ENCODE peak calls at places on chromosomes 2 and 18, in four cellular contexts. One of them, this sample, is unnamed.

GRCh38 chr2:143264851-143265250 is 135.6 kb downstream of the ARHGAP15 start:
- DNase-seq in mammary epithelial cell: no peak
- DNase-seq in GM12878: no peak
- DNase-seq in fibroblast of lung: peak
- DNase-seq in this sample: no peak

GRCh38 chr2:201507725-201508124 is 56.2 kb downstream of the STRADB start:
- DNase-seq in GM12878: no peak
- DNase-seq in mammary epithelial cell: no peak
- DNase-seq in fibroblast of lung: no peak
- DNase-seq in this sample: no peak

GRCh38 chr2:30358822-30359221 is 88.2 kb upstream of the LCLAT1 start:
- DNase-seq in GM12878: no peak
- DNase-seq in mammary epithelial cell: no peak
- DNase-seq in fibroblast of lung: no peak
- DNase-seq in this sample: no peak

GRCh38 chr2:25014631-25015030 is 27.2 kb upstream of the EFR3B start:
- DNase-seq in fibroblast of lung: no peak
- DNase-seq in GM12878: no peak
- DNase-seq in mammary epithelial cell: no peak
- DNase-seq in this sample: no peak

GRCh38 chr2:72143441-72144356 is 4.0 kb downstream of the CYP26B1 start:
- DNase-seq in GM12878: no peak
- DNase-seq in mammary epithelial cell: no peak
- DNase-seq in fibroblast of lung: no peak
- DNase-seq in this sample: no peak

GRCh38 chr2:197628043-197628500 is 47.3 kb downstream of the RFTN2 start:
- DNase-seq in GM12878: peak
- DNase-seq in fibroblast of lung: peak
- DNase-seq in mammary epithelial cell: peak
- DNase-seq in this sample: no peak

GRCh38 chr18:35267161-35267651 is 22.8 kb downstream of the ZSCAN30 start:
- DNase-seq in GM12878: no peak
- DNase-seq in fibroblast of lung: peak
- DNase-seq in mammary epithelial cell: no peak
- DNase-seq in this sample: no peak

GRCh38 chr2:138475394-138475793 is 26.2 kb upstream of the SPOPL start:
- DNase-seq in mammary epithelial cell: no peak
- DNase-seq in fibroblast of lung: no peak
- DNase-seq in GM12878: peak
- DNase-seq in this sample: no peak

GRCh38 chr18:45619062-45619825 is 4.0 kb downstream of the SLC14A2 start:
- DNase-seq in mammary epithelial cell: no peak
- DNase-seq in GM12878: no peak
- DNase-seq in fibroblast of lung: no peak
- DNase-seq in this sample: no peak

GRCh38 chr18:75072672-75073371 is 136.1 kb downstream of the PTGR3 start:
- DNase-seq in fibroblast of lung: no peak
- DNase-seq in GM12878: no peak
- DNase-seq in mammary epithelial cell: no peak
- DNase-seq in this sample: no peak

GRCh38 chr2:120625865-120626560 is 109.7 kb upstream of the GLI2 start:
- DNase-seq in GM12878: no peak
- DNase-seq in mammary epithelial cell: peak
- DNase-seq in fibroblast of lung: no peak
- DNase-seq in this sample: no peak

GRCh38 chr18:71027531-71027930 is 738.7 kb downstream of the SOCS6 start:
- DNase-seq in GM12878: no peak
- DNase-seq in mammary epithelial cell: no peak
- DNase-seq in fibroblast of lung: no peak
- DNase-seq in this sample: no peak
- TF ChIP-seq EZH2 in GM12878: no peak
- TF ChIP-seq EZH2 in mammary epithelial cell: no peak
- TF ChIP-seq EZH2 in fibroblast of lung: no peak
- TF ChIP-seq EZH2 in this sample: no peak

GRCh38 chr2:104847821-104848160 is 6.1 kb upstream of the POU3F3 start:
- DNase-seq in GM12878: no peak
- DNase-seq in fibroblast of lung: no peak
- DNase-seq in mammary epithelial cell: no peak
- DNase-seq in this sample: no peak

GRCh38 chr2:104844813-104845551 is 8.9 kb upstream of the POU3F3 start:
- DNase-seq in mammary epithelial cell: no peak
- DNase-seq in fibroblast of lung: peak
- DNase-seq in GM12878: no peak
- DNase-seq in this sample: no peak

GRCh38 chr2:104846182-104846954 is 7.5 kb upstream of the POU3F3 start:
- DNase-seq in fibroblast of lung: peak
- DNase-seq in mammary epithelial cell: no peak
- DNase-seq in GM12878: no peak
- DNase-seq in this sample: no peak

GRCh38 chr2:104846955-104847820 is 6.7 kb upstream of the POU3F3 start:
- DNase-seq in fibroblast of lung: peak
- DNase-seq in GM12878: no peak
- DNase-seq in mammary epithelial cell: no peak
- DNase-seq in this sample: no peak

DNA sequence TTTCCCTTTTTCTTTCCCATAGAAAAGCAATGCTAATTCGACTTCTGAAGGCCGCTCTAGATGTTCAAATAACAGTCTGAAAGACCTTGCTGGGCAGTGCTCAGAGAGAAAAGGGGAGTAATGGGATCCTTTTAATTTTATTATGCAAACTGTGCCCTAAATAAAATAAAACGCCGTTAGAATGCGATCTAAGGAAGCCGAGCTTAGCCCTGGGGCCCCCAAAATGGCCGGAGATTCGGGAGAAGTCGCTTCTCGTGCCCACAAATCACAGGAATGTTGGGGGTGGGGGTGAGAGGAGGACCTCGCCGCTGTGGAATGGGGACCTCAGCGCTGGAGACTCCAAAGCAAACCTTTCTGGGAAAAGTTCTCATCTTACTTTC is 8.4 kb upstream of the POU3F3 start:
- DNase-seq in GM12878: no peak
- DNase-seq in fibroblast of lung: peak
- DNase-seq in mammary epithelial cell: no peak
- DNase-seq in this sample: no peak
- TF ChIP-seq EZH2 in GM12878: no peak
- TF ChIP-seq EZH2 in fibroblast of lung: peak
- TF ChIP-seq EZH2 in mammary epithelial cell: no peak
- TF ChIP-seq EZH2 in this sample: no peak

DNA sequence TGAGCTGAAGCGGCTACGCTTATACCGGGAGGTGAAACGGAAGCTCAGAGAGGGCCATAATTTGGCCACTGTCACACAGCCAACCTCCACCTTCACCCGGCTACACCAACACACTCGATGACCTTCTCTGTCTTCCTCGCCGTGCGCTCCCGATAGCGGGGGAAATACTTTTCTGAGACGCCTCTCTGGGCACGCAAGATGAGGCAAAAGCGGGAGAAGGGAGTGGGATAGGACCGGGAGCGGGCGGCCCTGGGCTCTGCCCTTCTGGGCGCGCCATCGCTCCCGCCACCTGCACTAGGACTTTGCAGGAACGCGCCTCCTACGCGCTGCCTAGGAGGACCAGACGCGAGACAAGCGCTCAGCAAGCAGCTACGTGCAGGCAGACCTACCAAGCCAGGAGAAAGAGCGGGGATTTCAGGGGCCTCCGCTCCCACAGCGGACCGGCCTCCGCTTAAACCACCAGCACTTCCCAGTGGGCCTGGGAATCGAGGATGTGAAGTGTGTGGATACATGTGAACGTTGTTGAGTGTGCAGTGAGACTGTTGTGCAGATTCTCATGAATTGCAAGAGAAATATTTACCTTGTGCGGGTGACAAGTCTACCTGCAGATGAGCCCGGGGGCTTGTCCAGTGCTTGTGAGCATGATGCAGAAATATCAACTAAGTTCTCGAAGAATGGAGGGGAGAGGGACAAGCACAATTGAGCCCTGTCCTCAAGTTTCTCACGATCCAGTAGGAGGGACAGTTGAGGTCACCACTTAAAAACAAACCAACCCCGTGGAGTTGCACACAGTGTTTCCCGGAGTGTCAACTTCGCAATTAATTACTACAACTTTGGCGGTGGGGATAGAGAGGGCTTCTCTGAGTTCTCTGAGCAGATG is 11.5 kb downstream of the SIX3 start:
- DNase-seq in GM12878: no peak
- DNase-seq in mammary epithelial cell: no peak
- DNase-seq in fibroblast of lung: no peak
- DNase-seq in this sample: no peak
- TF ChIP-seq EZH2 in GM12878: no peak
- TF ChIP-seq EZH2 in mammary epithelial cell: no peak
- TF ChIP-seq EZH2 in fibroblast of lung: peak
- TF ChIP-seq EZH2 in this sample: peak

DNA sequence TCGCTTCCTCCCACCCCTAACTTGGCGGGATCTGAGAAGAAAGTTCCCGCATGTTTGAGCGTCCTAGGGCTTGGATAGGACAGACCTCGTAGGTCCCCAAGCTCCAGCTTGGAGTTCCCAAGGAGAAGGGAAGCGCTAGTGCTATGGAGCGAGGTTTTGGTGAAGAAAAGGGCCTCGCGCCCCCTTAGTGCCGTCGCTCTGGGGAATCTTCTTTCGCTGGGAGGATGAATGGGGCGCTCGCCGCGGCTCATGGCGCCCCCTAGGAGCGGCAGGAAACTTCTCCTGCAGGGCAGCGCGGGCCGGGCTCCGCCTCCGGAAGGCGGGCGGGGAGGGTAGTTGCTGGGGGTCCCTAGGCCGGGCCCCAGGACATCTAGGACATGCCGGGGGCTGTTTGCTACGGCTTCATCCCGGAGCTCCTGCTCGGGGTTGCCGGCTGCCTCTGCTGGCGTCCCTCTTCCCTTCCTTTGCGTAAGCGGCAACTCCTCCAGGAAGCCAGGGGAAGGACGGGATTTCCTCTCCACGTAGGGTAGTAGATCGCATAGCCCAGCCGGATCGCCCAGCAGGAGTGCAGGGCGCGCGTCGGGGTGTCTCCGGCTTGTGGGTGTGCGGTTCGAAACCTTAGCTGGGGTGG is 11.9 kb upstream of the SKOR2 start:
- DNase-seq in fibroblast of lung: no peak
- DNase-seq in mammary epithelial cell: no peak
- DNase-seq in GM12878: no peak
- DNase-seq in this sample: no peak
- TF ChIP-seq EZH2 in fibroblast of lung: no peak
- TF ChIP-seq EZH2 in mammary epithelial cell: peak
- TF ChIP-seq EZH2 in GM12878: no peak
- TF ChIP-seq EZH2 in this sample: peak

DNA sequence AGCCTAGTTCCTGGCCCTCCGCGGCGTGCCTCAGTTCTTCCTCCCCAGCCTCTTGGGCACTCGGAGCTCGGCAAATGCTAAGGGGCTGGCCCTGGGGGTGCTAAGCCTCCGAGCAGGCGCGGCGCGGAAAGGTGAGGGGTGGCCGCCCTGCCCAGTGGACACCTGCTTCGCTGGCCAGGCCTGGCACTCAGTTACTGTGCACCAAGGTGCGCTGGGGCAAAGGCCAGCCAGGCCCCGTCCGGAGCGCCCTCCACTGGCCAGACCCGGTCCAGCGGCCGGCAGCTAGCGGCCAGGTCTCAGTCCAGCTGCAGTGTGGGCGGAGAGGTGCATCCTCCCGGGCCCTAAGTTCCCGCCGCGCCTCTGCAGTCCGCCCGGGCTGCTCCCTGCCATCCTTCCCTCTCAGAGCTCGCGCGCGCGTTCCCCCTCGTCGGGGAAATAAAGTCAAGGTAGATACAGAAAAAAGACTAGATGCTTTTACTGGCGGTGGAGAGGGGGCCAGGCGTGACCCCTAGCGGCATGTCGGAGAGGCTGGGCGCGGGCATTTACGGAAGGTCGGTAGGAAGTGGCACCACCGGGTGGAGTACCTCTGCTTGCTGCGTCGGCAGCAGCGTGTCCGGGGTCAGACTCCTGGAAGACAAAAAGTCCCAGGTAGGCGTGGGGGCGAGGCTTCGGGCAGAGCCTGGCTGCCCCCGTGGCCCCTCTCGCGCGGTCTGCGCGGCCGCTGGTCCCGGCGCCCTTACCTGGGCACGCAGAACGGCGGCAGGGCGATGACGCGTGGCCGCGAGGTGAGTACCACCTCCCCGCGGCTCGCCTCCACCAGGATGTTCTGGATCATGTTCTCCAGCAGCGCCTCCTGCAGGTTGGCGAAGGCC is 9.4 kb upstream of the CRYBA2 start:
- DNase-seq in mammary epithelial cell: peak
- DNase-seq in GM12878: no peak
- DNase-seq in fibroblast of lung: peak
- DNase-seq in this sample: no peak
- TF ChIP-seq EZH2 in mammary epithelial cell: no peak
- TF ChIP-seq EZH2 in GM12878: no peak
- TF ChIP-seq EZH2 in fibroblast of lung: peak
- TF ChIP-seq EZH2 in this sample: no peak

This sample was measured in H1.